ENCODE peak calls at places on chromosomes 1 and 21, in nine cellular contexts. D, N, C, W, M, K, I, U and Q are unnamed samples.

GRCh38 chr1:27594542-27595510 is 9.1 kb downstream of the AHDC1 start:
- ATAC-seq in U (peak; percentile 17), N (no peak), M (no peak), I (no peak), W (no peak), K (peak; percentile 54), D (no peak), C (peak; percentile 25), Q (no peak)

GRCh38 chr1:92992066-92992465 is 30.8 kb upstream of the DIPK1A start:
- ATAC-seq in K (no peak), N (no peak), D (no peak), C (no peak), I (no peak), W (no peak), U (no peak), M (no peak), Q (no peak)

GRCh38 chr1:219587817-219588561 is 24.9 kb downstream of the ZC3H11B start:
- ATAC-seq in N (no peak), U (peak; percentile 59), M (no peak), W (peak; percentile 68), C (no peak), D (no peak), I (peak; percentile 57), K (no peak), Q (peak; percentile 65)

GRCh38 chr1:62425041-62425440 is 11.8 kb upstream of the USP1 start:
- ATAC-seq in U (no peak), D (no peak), W (no peak), K (no peak), M (peak; percentile 13), I (no peak), C (no peak), N (no peak), Q (no peak)

GRCh38 chr1:178055779-178056471 is 38.0 kb upstream of the RASAL2 start:
- ATAC-seq in D (peak; percentile 59), I (peak; percentile 69), K (no peak), C (peak; percentile 6), N (peak; percentile 88), U (peak; percentile 63), M (peak; percentile 92), W (peak; percentile 64), Q (no peak)

GRCh38 chr1:168572669-168573068 is 3.7 kb upstream of the XCL1 start:
- ATAC-seq in W (no peak), C (no peak), K (no peak), I (no peak), M (no peak), D (no peak), N (no peak), U (no peak), Q (no peak)

GRCh38 chr1:156815851-156816536 is 654 bp downstream of the SH2D2A start:
- ATAC-seq in K (no peak), D (no peak), N (no peak), U (no peak), M (no peak), W (peak; percentile 5), C (no peak), I (no peak), Q (no peak)

GRCh38 chr1:152005360-152005912 is 11.8 kb upstream of the S100A10 start:
- ATAC-seq in M (no peak), C (no peak), W (peak; percentile 65), N (no peak), I (no peak), D (no peak), K (no peak), U (no peak), Q (no peak)

GRCh38 chr1:117051224-117052064 is 8.7 kb upstream of the TTF2 start:
- ATAC-seq in D (peak; percentile 59), K (peak; percentile 59), W (peak; percentile 66), M (no peak), U (peak; percentile 54), N (peak; percentile 78), I (peak; percentile 77), C (no peak), Q (no peak)

GRCh38 chr1:84972377-84972987 is 24.4 kb downstream of the MCOLN2 start:
- ATAC-seq in K (peak; percentile 30), W (no peak), N (no peak), U (no peak), D (no peak), M (no peak), I (no peak), C (no peak), Q (no peak)

GRCh38 chr1:210025870-210026269 is 87.9 kb downstream of the SYT14 start:
- ATAC-seq in W (no peak), N (no peak), C (no peak), M (no peak), I (no peak), D (no peak), U (no peak), K (no peak), Q (no peak)

GRCh38 chr21:31352841-31353240 is 8.8 kb upstream of the TIAM1 start:
- ATAC-seq in C (no peak), U (no peak), N (no peak), W (no peak), K (no peak), M (no peak), I (no peak), D (no peak), Q (no peak)

GRCh38 chr1:68958957-68959356 is 462.1 kb upstream of the DEPDC1 start:
- ATAC-seq in I (no peak), D (no peak), W (no peak), N (no peak), K (no peak), U (no peak), M (no peak), C (no peak), Q (no peak)

GRCh38 chr1:51548986-51549619 is 30.0 kb upstream of the EPS15 start:
- ATAC-seq in D (no peak), M (no peak), W (peak; percentile 78), C (no peak), K (no peak), N (peak; percentile 59), I (peak; percentile 72), U (peak; percentile 75), Q (peak; percentile 39)

GRCh38 chr1:91684599-91685196 is 184.0 kb downstream of the CDC7 start:
- ATAC-seq in K (peak; percentile 62), C (no peak), M (no peak), U (peak; percentile 56), N (no peak), W (peak; percentile 69), I (peak; percentile 41), D (no peak), Q (no peak)

GRCh38 chr1:189769448-189769847 is 708.2 kb downstream of the BRINP3 start:
- ATAC-seq in I (no peak), N (no peak), M (no peak), W (no peak), U (no peak), C (no peak), K (no peak), D (no peak), Q (no peak)

GRCh38 chr1:224114787-224115175 is 870 bp downstream of the FBXO28 start:
- ATAC-seq in W (peak; percentile 15), C (peak; percentile 28), K (no peak), D (no peak), M (peak; percentile 50), N (no peak), U (peak; percentile 11), I (peak; percentile 33), Q (no peak)

GRCh38 chr1:172390243-172390619 is 30.3 kb upstream of the C1orf105 start:
- ATAC-seq in I (no peak), K (no peak), W (peak; percentile 67), C (no peak), D (no peak), N (peak; percentile 39), U (peak; percentile 53), M (peak; percentile 86), Q (no peak)

GRCh38 chr1:116152950-116153691 is 41.9 kb downstream of the MAB21L3 start:
- ATAC-seq in U (no peak), M (peak; percentile 85), W (no peak), C (no peak), D (no peak), N (no peak), I (no peak), K (no peak), Q (no peak)

GRCh38 chr1:112887599-112888303 is 68.2 kb downstream of the SLC16A1 start:
- ATAC-seq in M (no peak), C (no peak), D (no peak), N (no peak), W (no peak), K (no peak), I (no peak), U (no peak), Q (no peak)